ENCODE peak calls at places on chromosomes 13 and 19, in ten cellular contexts. One of them, this sample, is unnamed.

GRCh38 chr13:50668882-50669281 is 174.6 kb downstream of the DLEU7 start:
- DNase-seq in cardiac fibroblast: no peak
- DNase-seq in WTC11: no peak
- DNase-seq in tibial nerve: no peak
- DNase-seq in GM23338: no peak
- DNase-seq in epithelial cell of proximal tubule: no peak
- DNase-seq in activated B cell treated with CpG ODN at 0.5 μM for 24 hours: no peak
- DNase-seq in colonic mucosa: no peak
- DNase-seq in breast epithelium: no peak
- DNase-seq in AG09309: no peak
- DNase-seq in this sample: no peak

GRCh38 chr19:15330801-15331418 is 1.4 kb downstream of the BRD4 start:
- DNase-seq in tibial nerve: no peak
- DNase-seq in cardiac fibroblast: peak
- DNase-seq in breast epithelium: no peak
- DNase-seq in WTC11: no peak
- DNase-seq in colonic mucosa: peak
- DNase-seq in GM23338: peak
- DNase-seq in AG09309: peak
- DNase-seq in activated B cell treated with CpG ODN at 0.5 μM for 24 hours: no peak
- DNase-seq in epithelial cell of proximal tubule: no peak
- DNase-seq in this sample: no peak

GRCh38 chr13:44934724-44935123 is 54.5 kb downstream of the NUFIP1 start:
- DNase-seq in colonic mucosa: no peak
- DNase-seq in breast epithelium: no peak
- DNase-seq in epithelial cell of proximal tubule: peak
- DNase-seq in AG09309: peak
- DNase-seq in activated B cell treated with CpG ODN at 0.5 μM for 24 hours: no peak
- DNase-seq in GM23338: no peak
- DNase-seq in tibial nerve: no peak
- DNase-seq in WTC11: no peak
- DNase-seq in cardiac fibroblast: peak
- DNase-seq in this sample: no peak

GRCh38 chr13:23695711-23696512 is 125.7 kb downstream of the TNFRSF19 start:
- DNase-seq in breast epithelium: no peak
- DNase-seq in activated B cell treated with CpG ODN at 0.5 μM for 24 hours: peak
- DNase-seq in cardiac fibroblast: no peak
- DNase-seq in colonic mucosa: peak
- DNase-seq in AG09309: no peak
- DNase-seq in WTC11: peak
- DNase-seq in GM23338: peak
- DNase-seq in epithelial cell of proximal tubule: no peak
- DNase-seq in tibial nerve: no peak
- DNase-seq in this sample: no peak

GRCh38 chr19:53849237-53849676 is 18.4 kb upstream of the MYADM start:
- DNase-seq in epithelial cell of proximal tubule: no peak
- DNase-seq in WTC11: no peak
- DNase-seq in GM23338: no peak
- DNase-seq in activated B cell treated with CpG ODN at 0.5 μM for 24 hours: no peak
- DNase-seq in AG09309: peak
- DNase-seq in breast epithelium: no peak
- DNase-seq in cardiac fibroblast: peak
- DNase-seq in colonic mucosa: no peak
- DNase-seq in tibial nerve: peak
- DNase-seq in this sample: no peak

GRCh38 chr13:51222510-51223283 is 499 bp downstream of the FAM124A start:
- DNase-seq in activated B cell treated with CpG ODN at 0.5 μM for 24 hours: peak
- DNase-seq in tibial nerve: peak
- DNase-seq in AG09309: no peak
- DNase-seq in GM23338: peak
- DNase-seq in breast epithelium: no peak
- DNase-seq in epithelial cell of proximal tubule: no peak
- DNase-seq in colonic mucosa: no peak
- DNase-seq in WTC11: peak
- DNase-seq in cardiac fibroblast: no peak
- DNase-seq in this sample: no peak

GRCh38 chr19:53086949-53087348 is 16.3 kb downstream of the ZNF160 start:
- DNase-seq in tibial nerve: no peak
- DNase-seq in GM23338: no peak
- DNase-seq in cardiac fibroblast: peak
- DNase-seq in WTC11: no peak
- DNase-seq in epithelial cell of proximal tubule: no peak
- DNase-seq in activated B cell treated with CpG ODN at 0.5 μM for 24 hours: no peak
- DNase-seq in colonic mucosa: no peak
- DNase-seq in AG09309: no peak
- DNase-seq in breast epithelium: no peak
- DNase-seq in this sample: no peak

GRCh38 chr13:40558656-40559055 is 107.8 kb downstream of the FOXO1 start:
- DNase-seq in cardiac fibroblast: no peak
- DNase-seq in GM23338: no peak
- DNase-seq in breast epithelium: no peak
- DNase-seq in activated B cell treated with CpG ODN at 0.5 μM for 24 hours: no peak
- DNase-seq in AG09309: no peak
- DNase-seq in WTC11: no peak
- DNase-seq in epithelial cell of proximal tubule: no peak
- DNase-seq in tibial nerve: no peak
- DNase-seq in colonic mucosa: no peak
- DNase-seq in this sample: no peak

GRCh38 chr13:94813920-94814500 is 101.7 kb upstream of the SOX21 start:
- DNase-seq in epithelial cell of proximal tubule: no peak
- DNase-seq in breast epithelium: no peak
- DNase-seq in colonic mucosa: no peak
- DNase-seq in tibial nerve: no peak
- DNase-seq in GM23338: no peak
- DNase-seq in AG09309: no peak
- DNase-seq in WTC11: no peak
- DNase-seq in cardiac fibroblast: no peak
- DNase-seq in activated B cell treated with CpG ODN at 0.5 μM for 24 hours: no peak
- DNase-seq in this sample: no peak

GRCh38 chr13:62483774-62484173 is 1068.1 kb upstream of the PCDH20 start:
- DNase-seq in breast epithelium: no peak
- DNase-seq in GM23338: peak
- DNase-seq in AG09309: no peak
- DNase-seq in epithelial cell of proximal tubule: no peak
- DNase-seq in cardiac fibroblast: no peak
- DNase-seq in colonic mucosa: no peak
- DNase-seq in activated B cell treated with CpG ODN at 0.5 μM for 24 hours: no peak
- DNase-seq in tibial nerve: no peak
- DNase-seq in WTC11: no peak
- DNase-seq in this sample: no peak

GRCh38 chr19:1049841-1050240 is 9.9 kb downstream of the ABCA7 start:
- DNase-seq in breast epithelium: no peak
- DNase-seq in AG09309: no peak
- DNase-seq in colonic mucosa: no peak
- DNase-seq in GM23338: no peak
- DNase-seq in epithelial cell of proximal tubule: no peak
- DNase-seq in WTC11: no peak
- DNase-seq in cardiac fibroblast: no peak
- DNase-seq in activated B cell treated with CpG ODN at 0.5 μM for 24 hours: no peak
- DNase-seq in tibial nerve: no peak
- DNase-seq in this sample: no peak
- TF ChIP-seq CTCF in breast epithelium: no peak
- TF ChIP-seq CTCF in AG09309: no peak
- TF ChIP-seq CTCF in colonic mucosa: no peak
- TF ChIP-seq CTCF in GM23338: no peak
- TF ChIP-seq CTCF in epithelial cell of proximal tubule: no peak
- TF ChIP-seq CTCF in WTC11: no peak
- TF ChIP-seq CTCF in cardiac fibroblast: no peak
- TF ChIP-seq CTCF in activated B cell treated with CpG ODN at 0.5 μM for 24 hours: no peak
- TF ChIP-seq CTCF in tibial nerve: no peak
- TF ChIP-seq CTCF in this sample: no peak

GRCh38 chr13:30115257-30115600 is 192.1 kb downstream of the KATNAL1 start:
- DNase-seq in colonic mucosa: no peak
- DNase-seq in activated B cell treated with CpG ODN at 0.5 μM for 24 hours: no peak
- DNase-seq in tibial nerve: no peak
- DNase-seq in AG09309: no peak
- DNase-seq in WTC11: no peak
- DNase-seq in GM23338: no peak
- DNase-seq in cardiac fibroblast: no peak
- DNase-seq in breast epithelium: no peak
- DNase-seq in epithelial cell of proximal tubule: no peak
- DNase-seq in this sample: no peak
- TF ChIP-seq CTCF in colonic mucosa: peak
- TF ChIP-seq CTCF in activated B cell treated with CpG ODN at 0.5 μM for 24 hours: no peak
- TF ChIP-seq CTCF in tibial nerve: no peak
- TF ChIP-seq CTCF in AG09309: no peak
- TF ChIP-seq CTCF in WTC11: peak
- TF ChIP-seq CTCF in GM23338: no peak
- TF ChIP-seq CTCF in cardiac fibroblast: no peak
- TF ChIP-seq CTCF in breast epithelium: peak
- TF ChIP-seq CTCF in epithelial cell of proximal tubule: no peak
- TF ChIP-seq CTCF in this sample: peak

GRCh38 chr13:109996404-109996960 is 210.1 kb upstream of the IRS2 start:
- DNase-seq in tibial nerve: no peak
- DNase-seq in GM23338: no peak
- DNase-seq in cardiac fibroblast: no peak
- DNase-seq in colonic mucosa: no peak
- DNase-seq in WTC11: no peak
- DNase-seq in activated B cell treated with CpG ODN at 0.5 μM for 24 hours: no peak
- DNase-seq in epithelial cell of proximal tubule: no peak
- DNase-seq in breast epithelium: no peak
- DNase-seq in AG09309: no peak
- DNase-seq in this sample: no peak

GRCh38 chr13:110000534-110001345 is 214.4 kb upstream of the IRS2 start:
- DNase-seq in activated B cell treated with CpG ODN at 0.5 μM for 24 hours: no peak
- DNase-seq in breast epithelium: no peak
- DNase-seq in colonic mucosa: no peak
- DNase-seq in WTC11: no peak
- DNase-seq in GM23338: no peak
- DNase-seq in tibial nerve: no peak
- DNase-seq in AG09309: no peak
- DNase-seq in epithelial cell of proximal tubule: no peak
- DNase-seq in cardiac fibroblast: no peak
- DNase-seq in this sample: no peak

GRCh38 chr13:109998030-109998429 is 211.6 kb upstream of the IRS2 start:
- DNase-seq in WTC11: no peak
- DNase-seq in epithelial cell of proximal tubule: no peak
- DNase-seq in activated B cell treated with CpG ODN at 0.5 μM for 24 hours: no peak
- DNase-seq in breast epithelium: no peak
- DNase-seq in GM23338: no peak
- DNase-seq in cardiac fibroblast: no peak
- DNase-seq in tibial nerve: no peak
- DNase-seq in colonic mucosa: no peak
- DNase-seq in AG09309: no peak
- DNase-seq in this sample: no peak

GRCh38 chr13:109999659-110000533 is 213.5 kb upstream of the IRS2 start:
- DNase-seq in colonic mucosa: no peak
- DNase-seq in cardiac fibroblast: no peak
- DNase-seq in AG09309: no peak
- DNase-seq in WTC11: no peak
- DNase-seq in tibial nerve: no peak
- DNase-seq in GM23338: peak
- DNase-seq in epithelial cell of proximal tubule: no peak
- DNase-seq in activated B cell treated with CpG ODN at 0.5 μM for 24 hours: no peak
- DNase-seq in breast epithelium: no peak
- DNase-seq in this sample: no peak

DNA sequence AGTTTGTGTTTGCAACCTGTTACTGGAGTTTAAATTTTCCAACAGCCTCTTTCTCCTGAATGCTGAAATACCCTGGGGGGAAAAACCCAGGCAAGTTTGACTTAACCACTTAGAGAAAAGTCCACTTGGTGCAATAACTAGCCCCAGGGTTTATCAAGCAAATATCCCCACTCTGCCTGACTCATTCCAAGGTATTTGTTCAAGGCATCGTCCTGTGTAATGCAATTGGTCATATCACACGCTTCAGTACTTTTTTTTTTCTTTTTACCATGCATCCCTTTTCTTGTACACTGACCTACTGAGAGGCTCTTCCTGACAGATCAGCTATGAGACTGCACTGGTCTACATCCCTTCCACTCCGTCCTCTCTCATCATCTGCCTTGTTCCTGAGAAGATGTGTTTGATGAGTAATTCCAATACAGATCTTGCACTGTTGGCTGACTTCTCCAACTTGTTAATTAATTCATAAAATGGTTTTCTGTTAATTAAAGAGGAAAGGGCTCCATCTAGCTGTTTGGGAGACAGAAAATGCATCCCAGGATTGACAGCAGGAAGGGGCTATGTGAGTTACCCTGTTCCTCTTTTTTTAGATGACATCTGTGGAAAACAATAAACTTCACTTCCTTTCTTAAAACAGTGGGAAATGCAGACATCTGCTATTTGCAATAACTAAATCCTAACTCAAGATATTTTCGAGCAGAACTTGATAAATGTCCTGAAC is 212.6 kb upstream of the IRS2 start:
- DNase-seq in AG09309: peak
- DNase-seq in GM23338: no peak
- DNase-seq in tibial nerve: no peak
- DNase-seq in epithelial cell of proximal tubule: peak
- DNase-seq in breast epithelium: no peak
- DNase-seq in activated B cell treated with CpG ODN at 0.5 μM for 24 hours: no peak
- DNase-seq in colonic mucosa: no peak
- DNase-seq in cardiac fibroblast: peak
- DNase-seq in WTC11: no peak
- DNase-seq in this sample: no peak
- TF ChIP-seq CTCF in AG09309: no peak
- TF ChIP-seq CTCF in GM23338: no peak
- TF ChIP-seq CTCF in tibial nerve: no peak
- TF ChIP-seq CTCF in epithelial cell of proximal tubule: peak
- TF ChIP-seq CTCF in breast epithelium: no peak
- TF ChIP-seq CTCF in activated B cell treated with CpG ODN at 0.5 μM for 24 hours: no peak
- TF ChIP-seq CTCF in colonic mucosa: no peak
- TF ChIP-seq CTCF in cardiac fibroblast: no peak
- TF ChIP-seq CTCF in WTC11: no peak
- TF ChIP-seq CTCF in this sample: peak

GRCh38 chr19:11530432-11530831 is 1.5 kb upstream of the ECSIT start:
- DNase-seq in epithelial cell of proximal tubule: peak
- DNase-seq in WTC11: peak
- DNase-seq in activated B cell treated with CpG ODN at 0.5 μM for 24 hours: no peak
- DNase-seq in colonic mucosa: peak
- DNase-seq in AG09309: no peak
- DNase-seq in breast epithelium: peak
- DNase-seq in GM23338: peak
- DNase-seq in cardiac fibroblast: peak
- DNase-seq in tibial nerve: peak
- DNase-seq in this sample: no peak
- TF ChIP-seq CTCF in epithelial cell of proximal tubule: peak
- TF ChIP-seq CTCF in WTC11: no peak
- TF ChIP-seq CTCF in activated B cell treated with CpG ODN at 0.5 μM for 24 hours: no peak
- TF ChIP-seq CTCF in colonic mucosa: no peak
- TF ChIP-seq CTCF in AG09309: peak
- TF ChIP-seq CTCF in breast epithelium: no peak
- TF ChIP-seq CTCF in GM23338: peak
- TF ChIP-seq CTCF in cardiac fibroblast: peak
- TF ChIP-seq CTCF in tibial nerve: no peak
- TF ChIP-seq CTCF in this sample: peak

GRCh38 chr13:75687145-75687763 is 51.1 kb downstream of the LMO7 start:
- DNase-seq in tibial nerve: no peak
- DNase-seq in cardiac fibroblast: peak
- DNase-seq in breast epithelium: no peak
- DNase-seq in AG09309: no peak
- DNase-seq in colonic mucosa: no peak
- DNase-seq in WTC11: no peak
- DNase-seq in GM23338: peak
- DNase-seq in epithelial cell of proximal tubule: no peak
- DNase-seq in activated B cell treated with CpG ODN at 0.5 μM for 24 hours: no peak
- DNase-seq in this sample: no peak
- TF ChIP-seq CTCF in tibial nerve: peak
- TF ChIP-seq CTCF in cardiac fibroblast: peak
- TF ChIP-seq CTCF in breast epithelium: peak
- TF ChIP-seq CTCF in AG09309: peak
- TF ChIP-seq CTCF in colonic mucosa: peak
- TF ChIP-seq CTCF in WTC11: peak
- TF ChIP-seq CTCF in GM23338: peak
- TF ChIP-seq CTCF in epithelial cell of proximal tubule: peak
- TF ChIP-seq CTCF in activated B cell treated with CpG ODN at 0.5 μM for 24 hours: no peak
- TF ChIP-seq CTCF in this sample: peak

GRCh38 chr19:5515737-5516136 is 52.0 kb downstream of the TINCR start:
- DNase-seq in cardiac fibroblast: no peak
- DNase-seq in GM23338: peak
- DNase-seq in breast epithelium: no peak
- DNase-seq in activated B cell treated with CpG ODN at 0.5 μM for 24 hours: no peak
- DNase-seq in colonic mucosa: no peak
- DNase-seq in WTC11: peak
- DNase-seq in epithelial cell of proximal tubule: no peak
- DNase-seq in tibial nerve: no peak
- DNase-seq in AG09309: no peak
- DNase-seq in this sample: no peak
- TF ChIP-seq CTCF in cardiac fibroblast: peak
- TF ChIP-seq CTCF in GM23338: peak
- TF ChIP-seq CTCF in breast epithelium: no peak
- TF ChIP-seq CTCF in activated B cell treated with CpG ODN at 0.5 μM for 24 hours: no peak
- TF ChIP-seq CTCF in colonic mucosa: no peak
- TF ChIP-seq CTCF in WTC11: peak
- TF ChIP-seq CTCF in epithelial cell of proximal tubule: peak
- TF ChIP-seq CTCF in tibial nerve: no peak
- TF ChIP-seq CTCF in AG09309: peak
- TF ChIP-seq CTCF in this sample: peak

This sample was measured in chondrocyte.